ENCODE peak calls at places on chromosomes 7 and 10, in six cellular contexts. O is GM10248, R is Ammon's horn, Q is neural progenitor cell, B is activated B cell treated with CpG ODN at 0.5 μM for 24 hours, U is fibroblast of the aortic adventitia. Y is an unnamed sample.

GRCh38 chr10:91298224-91298862 is 77.9 kb downstream of the PCGF5 start:
- DNase-seq in R (peak; percentile 82), O (peak; percentile 82), U (peak; percentile 79), B (peak; percentile 58), Q (peak; percentile 88), Y (peak; percentile 78)

GRCh38 chr7:129074994-129075393 is 20.1 kb upstream of the TNPO3 start:
- DNase-seq in U (no peak), B (no peak), O (no peak), R (no peak), Q (no peak), Y (no peak)

GRCh38 chr10:3239066-3239919 is 66.7 kb upstream of the PITRM1 start:
- DNase-seq in O (peak; percentile 77), Q (peak; percentile 71), U (peak; percentile 80), R (peak; percentile 78), B (peak; percentile 66), Y (peak; percentile 78)

GRCh38 chr7:992742-993607 is 10.0 kb downstream of the CYP2W1 start:
- DNase-seq in O (peak; percentile 91), U (peak; percentile 91), R (peak; percentile 100), Q (peak; percentile 98), B (peak; percentile 88), Y (peak; percentile 93)

GRCh38 chr10:62083413-62083794 is 181.9 kb downstream of the ARID5B start:
- DNase-seq in O (no peak), Q (no peak), U (peak; percentile 69), R (no peak), B (no peak), Y (no peak)

GRCh38 chr10:121501796-121502195 is 96.4 kb downstream of the FGFR2 start:
- DNase-seq in U (no peak), B (no peak), Q (no peak), R (no peak), O (no peak), Y (no peak)

GRCh38 chr10:133276435-133277201 is at the start of gene ADAM8:
- DNase-seq in Q (peak; percentile 77), R (no peak), B (peak; percentile 68), O (peak; percentile 93), U (no peak), Y (no peak)

GRCh38 chr10:34905200-34905927 is 90.3 kb upstream of the PARD3 start:
- DNase-seq in Q (peak; percentile 40), O (no peak), U (no peak), R (no peak), B (no peak), Y (no peak)

GRCh38 chr10:130137659-130138478 is 1.7 kb downstream of the GLRX3 start:
- DNase-seq in R (no peak), U (no peak), Q (no peak), O (no peak), B (no peak), Y (no peak)

GRCh38 chr10:77837925-77838595 is 88.5 kb downstream of the DLG5 start:
- DNase-seq in U (no peak), Q (no peak), R (no peak), B (no peak), O (no peak), Y (no peak)

GRCh38 chr7:38257350-38257677 is 16.1 kb downstream of the TARP start:
- DNase-seq in U (no peak), Q (no peak), B (no peak), R (no peak), O (no peak), Y (no peak)

GRCh38 chr10:131514454-131514853 is 202.9 kb upstream of the TCERG1L start:
- DNase-seq in O (no peak), B (no peak), Q (peak; percentile 73), U (no peak), R (no peak), Y (no peak)

GRCh38 chr7:97001221-97001620 is 4.1 kb upstream of the DLX6 start:
- DNase-seq in B (no peak), O (no peak), R (no peak), U (no peak), Q (peak; percentile 23), Y (no peak)

GRCh38 chr7:32479574-32480200 is 10.5 kb downstream of the LSM5 start:
- DNase-seq in Q (peak; percentile 61), R (peak; percentile 52), B (no peak), U (peak; percentile 79), O (peak; percentile 50), Y (no peak)

GRCh38 chr7:114715907-114716306 is 206.0 kb upstream of the MDFIC start:
- DNase-seq in B (no peak), O (no peak), R (no peak), Q (no peak), U (peak; percentile 30), Y (no peak)

GRCh38 chr10:11295492-11295891 is 277.8 kb downstream of the CELF2 start:
- DNase-seq in Q (no peak), O (no peak), R (no peak), U (no peak), B (no peak), Y (no peak)

GRCh38 chr7:11026452-11027359 is 53.0 kb downstream of the PHF14 start:
- DNase-seq in O (no peak), R (no peak), B (no peak), U (no peak), Q (no peak), Y (no peak)

GRCh38 chr7:2619120-2619519 is 12.7 kb upstream of the TTYH3 start:
- DNase-seq in O (no peak), Q (no peak), R (no peak), U (peak; percentile 71), B (no peak), Y (no peak)

GRCh38 chr7:18574676-18575075 is 79.1 kb downstream of the HDAC9 start:
- DNase-seq in R (no peak), O (no peak), B (no peak), U (no peak), Q (no peak), Y (no peak)

GRCh38 chr10:66586073-66586472 is 339.8 kb upstream of the LRRTM3 start:
- DNase-seq in R (no peak), O (no peak), B (no peak), U (no peak), Q (peak; percentile 62), Y (no peak)

GRCh38 chr10:4407783-4408182 is 418.2 kb upstream of the AKR1E2 start:
- DNase-seq in B (no peak), O (no peak), U (peak; percentile 71), R (no peak), Q (no peak), Y (no peak)

GRCh38 chr7:151757274-151757673 is 119.6 kb downstream of the PRKAG2 start:
- DNase-seq in Q (no peak), U (peak; percentile 36), O (no peak), B (no peak), R (no peak), Y (no peak)

GRCh38 chr7:144436500-144436899 is 33.0 kb upstream of the NOBOX start:
- DNase-seq in B (no peak), U (no peak), O (no peak), R (no peak), Q (no peak), Y (no peak)